ENCODE peak calls at places on chromosome 15, in seven cellular contexts. E is T-cell, L is hippocampal formation, R is NCI-H1436, C is fibroblast of pulmonary artery, F is NAMALWA, B is fibroblast of lung. V is an unnamed sample.

GRCh38 chr15:31267161-31268107 is 59.2 kb upstream of the KLF13 start:
- DNase-seq in E (peak; percentile 21), L (no peak), R (no peak), C (no peak), F (peak; percentile 72), B (no peak), V (peak; percentile 37)

GRCh38 chr15:96331942-96332853 is 1.7 kb downstream of the NR2F2 start:
- DNase-seq in E (no peak), L (no peak), R (no peak), C (peak; percentile 63), F (no peak), B (peak; percentile 58), V (no peak)

GRCh38 chr15:29097168-29097567 is 172.5 kb downstream of the NSMCE3 start:
- DNase-seq in E (no peak), L (no peak), R (no peak), C (no peak), F (no peak), B (no peak), V (peak; percentile 18)

GRCh38 chr15:40398413-40398873 is 7.2 kb upstream of the IVD start:
- DNase-seq in E (no peak), L (no peak), R (no peak), C (no peak), F (peak; percentile 42), B (no peak), V (peak; percentile 74)

GRCh38 chr15:58490405-58491150 is 58.8 kb downstream of the LIPC start:
- DNase-seq in E (no peak), L (no peak), R (no peak), C (no peak), F (no peak), B (no peak), V (no peak)

GRCh38 chr15:98484914-98485313 is 163.4 kb upstream of the IGF1R start:
- DNase-seq in E (no peak), L (no peak), R (no peak), C (no peak), F (no peak), B (no peak), V (no peak)

GRCh38 chr15:35740761-35741160 is 194.8 kb upstream of the DPH6 start:
- DNase-seq in E (no peak), L (no peak), R (no peak), C (peak; percentile 59), F (no peak), B (peak; percentile 52), V (no peak)

GRCh38 chr15:63598467-63599400 is 1.5 kb downstream of the FBXL22 start:
- DNase-seq in E (no peak), L (no peak), R (no peak), C (no peak), F (no peak), B (peak; percentile 32), V (no peak)

GRCh38 chr15:67125589-67126502 is 60.4 kb downstream of the SMAD3 start:
- DNase-seq in E (no peak), L (no peak), R (no peak), C (peak; percentile 98), F (no peak), B (peak; percentile 98), V (peak; percentile 74)

GRCh38 chr15:71916834-71917233 is 106.5 kb downstream of the NR2E3 start:
- DNase-seq in E (no peak), L (no peak), R (no peak), C (no peak), F (no peak), B (no peak), V (no peak)

GRCh38 chr15:77830041-77830440 is 197.3 kb upstream of the LINGO1 start:
- DNase-seq in E (no peak), L (no peak), R (no peak), C (peak; percentile 55), F (no peak), B (peak; percentile 96), V (peak; percentile 34)

GRCh38 chr15:78837543-78837942 is 26.3 kb upstream of the ADAMTS7 start:
- DNase-seq in E (no peak), L (no peak), R (no peak), C (no peak), F (no peak), B (no peak), V (no peak)

GRCh38 chr15:77187751-77188464 is 117.0 kb upstream of the TSPAN3 start:
- DNase-seq in E (no peak), L (no peak), R (no peak), C (peak; percentile 86), F (peak; percentile 74), B (peak; percentile 58), V (peak; percentile 82)

GRCh38 chr15:25832158-25832557 is 31.0 kb downstream of the ATP10A start:
- DNase-seq in E (no peak), L (no peak), R (no peak), C (no peak), F (no peak), B (peak; percentile 75), V (no peak)

GRCh38 chr15:65300924-65301441 is 3.5 kb upstream of the RNU5B-1 start:
- DNase-seq in E (no peak), L (no peak), R (no peak), C (no peak), F (no peak), B (no peak), V (no peak)

GRCh38 chr15:55588818-55589122 is 625 bp upstream of the PYGO1 start:
- DNase-seq in E (no peak), L (no peak), R (no peak), C (no peak), F (no peak), B (no peak), V (no peak)

GRCh38 chr15:98292442-98293240 is 332.1 kb downstream of the ARRDC4 start:
- DNase-seq in E (no peak), L (peak; percentile 35), R (no peak), C (peak; percentile 4), F (peak; percentile 62), B (no peak), V (no peak)

GRCh38 chr15:96629501-96629900 is 299.0 kb downstream of the NR2F2 start:
- DNase-seq in E (no peak), L (no peak), R (no peak), C (peak; percentile 1), F (no peak), B (no peak), V (no peak)

GRCh38 chr15:56760186-56760585 is 26.9 kb upstream of the ZNF280D start:
- DNase-seq in E (no peak), L (no peak), R (no peak), C (peak; percentile 62), F (no peak), B (peak; percentile 60), V (no peak)

GRCh38 chr15:101162701-101163483 is 89.0 kb downstream of the CHSY1 start:
- DNase-seq in E (no peak), L (no peak), R (no peak), C (peak; percentile 34), F (no peak), B (no peak), V (no peak)

GRCh38 chr15:66565141-66565595 is 630 bp downstream of the LCTL start:
- DNase-seq in E (no peak), L (no peak), R (no peak), C (no peak), F (no peak), B (no peak), V (no peak)

GRCh38 chr15:96296264-96296663 is 34.2 kb upstream of the NR2F2 start:
- DNase-seq in E (no peak), L (no peak), R (no peak), C (peak; percentile 64), F (no peak), B (peak; percentile 93), V (no peak)

GRCh38 chr15:56248276-56248675 is 4.6 kb upstream of the RFX7 start:
- DNase-seq in E (no peak), L (no peak), R (no peak), C (no peak), F (no peak), B (no peak), V (no peak)

GRCh38 chr15:79402136-79402535 is 30.0 kb upstream of the MINAR1 start:
- DNase-seq in E (no peak), L (no peak), R (no peak), C (no peak), F (no peak), B (no peak), V (no peak)

GRCh38 chr15:76991048-76991447 is 3.9 kb upstream of the PSTPIP1 start:
- DNase-seq in E (no peak), L (no peak), R (no peak), C (no peak), F (no peak), B (no peak), V (no peak)